ENCODE peak calls at places on chromosome 5, in seven cellular contexts. One of them, this sample, is unnamed.

GRCh38 chr5:131264453-131265200 is 774 bp downstream of the CDC42SE2 start:
- DNase-seq in spleen: peak; percentile 92
- DNase-seq in esophagus squamous epithelium: no peak
- DNase-seq in PC-3: peak; percentile 24
- DNase-seq in A673: peak; percentile 62
- DNase-seq in CD8-positive, alpha-beta memory T cell: no peak
- DNase-seq in heart left ventricle: peak; percentile 36
- DNase-seq in this sample: no peak

GRCh38 chr5:3531320-3531986 is 64.2 kb upstream of the IRX1 start:
- DNase-seq in spleen: no peak
- DNase-seq in esophagus squamous epithelium: no peak
- DNase-seq in PC-3: no peak
- DNase-seq in A673: no peak
- DNase-seq in CD8-positive, alpha-beta memory T cell: no peak
- DNase-seq in heart left ventricle: no peak
- DNase-seq in this sample: no peak

GRCh38 chr5:61600945-61601491 is 269.0 kb downstream of the ZSWIM6 start:
- DNase-seq in spleen: no peak
- DNase-seq in esophagus squamous epithelium: no peak
- DNase-seq in PC-3: no peak
- DNase-seq in A673: no peak
- DNase-seq in CD8-positive, alpha-beta memory T cell: no peak
- DNase-seq in heart left ventricle: no peak
- DNase-seq in this sample: no peak

GRCh38 chr5:86909461-86909881 is 291.7 kb downstream of the COX7C start:
- DNase-seq in spleen: no peak
- DNase-seq in esophagus squamous epithelium: no peak
- DNase-seq in PC-3: peak; percentile 97
- DNase-seq in A673: peak; percentile 29
- DNase-seq in CD8-positive, alpha-beta memory T cell: no peak
- DNase-seq in heart left ventricle: no peak
- DNase-seq in this sample: peak; percentile 62

GRCh38 chr5:56190500-56190899 is 42.6 kb downstream of the ANKRD55 start:
- DNase-seq in spleen: no peak
- DNase-seq in esophagus squamous epithelium: no peak
- DNase-seq in PC-3: peak; percentile 64
- DNase-seq in A673: peak; percentile 19
- DNase-seq in CD8-positive, alpha-beta memory T cell: no peak
- DNase-seq in heart left ventricle: peak; percentile 63
- DNase-seq in this sample: no peak

GRCh38 chr5:75610201-75610600 is 1.1 kb upstream of the ANKDD1B start:
- DNase-seq in spleen: no peak
- DNase-seq in esophagus squamous epithelium: no peak
- DNase-seq in PC-3: peak; percentile 6
- DNase-seq in A673: no peak
- DNase-seq in CD8-positive, alpha-beta memory T cell: no peak
- DNase-seq in heart left ventricle: no peak
- DNase-seq in this sample: no peak

GRCh38 chr5:175689147-175689991 is 31.5 kb downstream of the HRH2 start:
- DNase-seq in spleen: peak; percentile 77
- DNase-seq in esophagus squamous epithelium: no peak
- DNase-seq in PC-3: no peak
- DNase-seq in A673: no peak
- DNase-seq in CD8-positive, alpha-beta memory T cell: no peak
- DNase-seq in heart left ventricle: peak; percentile 63
- DNase-seq in this sample: no peak

GRCh38 chr5:167626341-167627118 is 664.9 kb upstream of the WWC1 start:
- DNase-seq in spleen: no peak
- DNase-seq in esophagus squamous epithelium: no peak
- DNase-seq in PC-3: peak; percentile 36
- DNase-seq in A673: no peak
- DNase-seq in CD8-positive, alpha-beta memory T cell: no peak
- DNase-seq in heart left ventricle: no peak
- DNase-seq in this sample: no peak

GRCh38 chr5:5678909-5679308 is 256.4 kb downstream of the ICE1 start:
- DNase-seq in spleen: no peak
- DNase-seq in esophagus squamous epithelium: no peak
- DNase-seq in PC-3: peak; percentile 19
- DNase-seq in A673: no peak
- DNase-seq in CD8-positive, alpha-beta memory T cell: no peak
- DNase-seq in heart left ventricle: peak; percentile 61
- DNase-seq in this sample: no peak

GRCh38 chr5:11182441-11183080 is 421.5 kb upstream of the DAP start:
- DNase-seq in spleen: no peak
- DNase-seq in esophagus squamous epithelium: no peak
- DNase-seq in PC-3: peak; percentile 80
- DNase-seq in A673: peak; percentile 35
- DNase-seq in CD8-positive, alpha-beta memory T cell: no peak
- DNase-seq in heart left ventricle: no peak
- DNase-seq in this sample: no peak

GRCh38 chr5:96050273-96050880 is 88.7 kb upstream of the ELL2 start:
- DNase-seq in spleen: no peak
- DNase-seq in esophagus squamous epithelium: no peak
- DNase-seq in PC-3: no peak
- DNase-seq in A673: peak; percentile 26
- DNase-seq in CD8-positive, alpha-beta memory T cell: no peak
- DNase-seq in heart left ventricle: no peak
- DNase-seq in this sample: no peak

GRCh38 chr5:132662925-132663770 is 5.2 kb downstream of the IL13 start:
- DNase-seq in spleen: peak; percentile 82
- DNase-seq in esophagus squamous epithelium: no peak
- DNase-seq in PC-3: no peak
- DNase-seq in A673: peak; percentile 54
- DNase-seq in CD8-positive, alpha-beta memory T cell: peak; percentile 25
- DNase-seq in heart left ventricle: no peak
- DNase-seq in this sample: no peak

GRCh38 chr5:94793113-94793815 is 174.8 kb downstream of the SLF1 start:
- DNase-seq in spleen: no peak
- DNase-seq in esophagus squamous epithelium: no peak
- DNase-seq in PC-3: peak; percentile 15
- DNase-seq in A673: no peak
- DNase-seq in CD8-positive, alpha-beta memory T cell: no peak
- DNase-seq in heart left ventricle: no peak
- DNase-seq in this sample: peak; percentile 86

GRCh38 chr5:14168139-14168792 is 25.1 kb downstream of the TRIO start:
- DNase-seq in spleen: no peak
- DNase-seq in esophagus squamous epithelium: no peak
- DNase-seq in PC-3: peak; percentile 57
- DNase-seq in A673: peak; percentile 21
- DNase-seq in CD8-positive, alpha-beta memory T cell: no peak
- DNase-seq in heart left ventricle: no peak
- DNase-seq in this sample: no peak

GRCh38 chr5:125006011-125006685 is 259.7 kb upstream of the ZNF608 start:
- DNase-seq in spleen: no peak
- DNase-seq in esophagus squamous epithelium: no peak
- DNase-seq in PC-3: no peak
- DNase-seq in A673: peak; percentile 85
- DNase-seq in CD8-positive, alpha-beta memory T cell: no peak
- DNase-seq in heart left ventricle: no peak
- DNase-seq in this sample: no peak

GRCh38 chr5:142655339-142656267 is 30.3 kb downstream of the FGF1 start:
- DNase-seq in spleen: peak; percentile 89
- DNase-seq in esophagus squamous epithelium: no peak
- DNase-seq in PC-3: peak; percentile 77
- DNase-seq in A673: peak; percentile 88
- DNase-seq in CD8-positive, alpha-beta memory T cell: peak; percentile 53
- DNase-seq in heart left ventricle: peak; percentile 88
- DNase-seq in this sample: no peak

GRCh38 chr5:151745071-151745705 is 13.2 kb downstream of the ATOX1 start:
- DNase-seq in spleen: no peak
- DNase-seq in esophagus squamous epithelium: peak; percentile 10
- DNase-seq in PC-3: peak; percentile 99
- DNase-seq in A673: no peak
- DNase-seq in CD8-positive, alpha-beta memory T cell: peak; percentile 30
- DNase-seq in heart left ventricle: peak; percentile 56
- DNase-seq in this sample: peak; percentile 69

GRCh38 chr5:44884036-44884435 is 75.3 kb downstream of the MRPS30 start:
- DNase-seq in spleen: no peak
- DNase-seq in esophagus squamous epithelium: no peak
- DNase-seq in PC-3: no peak
- DNase-seq in A673: no peak
- DNase-seq in CD8-positive, alpha-beta memory T cell: no peak
- DNase-seq in heart left ventricle: no peak
- DNase-seq in this sample: no peak

GRCh38 chr5:128237504-128237903 is 153.9 kb downstream of the SLC12A2 start:
- DNase-seq in spleen: no peak
- DNase-seq in esophagus squamous epithelium: no peak
- DNase-seq in PC-3: no peak
- DNase-seq in A673: no peak
- DNase-seq in CD8-positive, alpha-beta memory T cell: no peak
- DNase-seq in heart left ventricle: no peak
- DNase-seq in this sample: no peak

GRCh38 chr5:33854733-33855151 is 37.0 kb downstream of the ADAMTS12 start:
- DNase-seq in spleen: no peak
- DNase-seq in esophagus squamous epithelium: no peak
- DNase-seq in PC-3: peak; percentile 61
- DNase-seq in A673: no peak
- DNase-seq in CD8-positive, alpha-beta memory T cell: no peak
- DNase-seq in heart left ventricle: no peak
- DNase-seq in this sample: peak; percentile 74

GRCh38 chr5:52811067-52811749 is 23.5 kb downstream of the ITGA1 start:
- DNase-seq in spleen: no peak
- DNase-seq in esophagus squamous epithelium: no peak
- DNase-seq in PC-3: peak; percentile 49
- DNase-seq in A673: no peak
- DNase-seq in CD8-positive, alpha-beta memory T cell: no peak
- DNase-seq in heart left ventricle: no peak
- DNase-seq in this sample: no peak

GRCh38 chr5:154713615-154714125 is 41.5 kb upstream of the LARP1 start:
- DNase-seq in spleen: no peak
- DNase-seq in esophagus squamous epithelium: no peak
- DNase-seq in PC-3: no peak
- DNase-seq in A673: no peak
- DNase-seq in CD8-positive, alpha-beta memory T cell: no peak
- DNase-seq in heart left ventricle: no peak
- DNase-seq in this sample: no peak

GRCh38 chr5:59887274-59887673 is 6.3 kb downstream of the PDE4D start:
- DNase-seq in spleen: no peak
- DNase-seq in esophagus squamous epithelium: no peak
- DNase-seq in PC-3: no peak
- DNase-seq in A673: no peak
- DNase-seq in CD8-positive, alpha-beta memory T cell: no peak
- DNase-seq in heart left ventricle: no peak
- DNase-seq in this sample: no peak

GRCh38 chr5:123512631-123513461 is 869 bp downstream of the CSNK1G3 start:
- DNase-seq in spleen: peak; percentile 92
- DNase-seq in esophagus squamous epithelium: no peak
- DNase-seq in PC-3: peak; percentile 25
- DNase-seq in A673: peak; percentile 18
- DNase-seq in CD8-positive, alpha-beta memory T cell: peak; percentile 35
- DNase-seq in heart left ventricle: peak; percentile 47
- DNase-seq in this sample: peak; percentile 4

GRCh38 chr5:57199866-57200265 is 26.0 kb downstream of the GPBP1 start:
- DNase-seq in spleen: no peak
- DNase-seq in esophagus squamous epithelium: no peak
- DNase-seq in PC-3: no peak
- DNase-seq in A673: no peak
- DNase-seq in CD8-positive, alpha-beta memory T cell: no peak
- DNase-seq in heart left ventricle: no peak
- DNase-seq in this sample: no peak

GRCh38 chr5:54624671-54625583 is 107.4 kb downstream of the SNX18 start:
- DNase-seq in spleen: no peak
- DNase-seq in esophagus squamous epithelium: no peak
- DNase-seq in PC-3: no peak
- DNase-seq in A673: peak; percentile 49
- DNase-seq in CD8-positive, alpha-beta memory T cell: no peak
- DNase-seq in heart left ventricle: no peak
- DNase-seq in this sample: peak; percentile 81

GRCh38 chr5:156431956-156432829 is 105.2 kb downstream of the SGCD start:
- DNase-seq in spleen: no peak
- DNase-seq in esophagus squamous epithelium: no peak
- DNase-seq in PC-3: no peak
- DNase-seq in A673: no peak
- DNase-seq in CD8-positive, alpha-beta memory T cell: no peak
- DNase-seq in heart left ventricle: peak; percentile 26
- DNase-seq in this sample: no peak
- H3K4me3 ChIP-seq in spleen: no peak overlapping the region
- H3K4me3 ChIP-seq in esophagus squamous epithelium: no peak overlapping the region
- H3K4me3 ChIP-seq in PC-3: no peak overlapping the region
- H3K4me3 ChIP-seq in A673: no peak overlapping the region
- H3K4me3 ChIP-seq in CD8-positive, alpha-beta memory T cell: no peak overlapping the region
- H3K4me3 ChIP-seq in heart left ventricle: no peak overlapping the region
- H3K4me3 ChIP-seq in this sample: no peak overlapping the region

DNA sequence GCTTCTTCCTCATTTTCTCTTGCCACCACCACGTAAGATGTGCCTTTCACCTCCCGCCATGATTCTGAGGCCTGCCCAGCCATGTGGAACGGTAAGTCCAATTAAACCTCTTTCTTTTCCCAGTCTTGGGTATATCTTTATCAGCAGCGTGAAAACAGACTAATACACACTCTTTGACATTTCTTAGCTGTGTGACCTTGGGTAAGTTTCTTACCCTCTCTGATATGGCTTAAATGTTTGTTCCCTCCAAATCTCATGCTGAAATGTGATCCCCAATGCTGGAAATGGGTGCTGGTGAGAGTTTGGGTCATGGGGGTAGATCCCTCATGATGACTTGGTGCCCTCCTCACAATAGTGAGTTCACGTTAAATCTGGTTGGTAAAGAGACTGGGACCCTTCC is 188.8 kb upstream of the IRX4 start:
- DNase-seq in spleen: no peak
- DNase-seq in esophagus squamous epithelium: no peak
- DNase-seq in PC-3: no peak
- DNase-seq in A673: no peak
- DNase-seq in CD8-positive, alpha-beta memory T cell: no peak
- DNase-seq in heart left ventricle: no peak
- DNase-seq in this sample: no peak
- H3K4me3 ChIP-seq in spleen: no peak overlapping the region
- H3K4me3 ChIP-seq in esophagus squamous epithelium: no peak overlapping the region
- H3K4me3 ChIP-seq in PC-3: no peak overlapping the region
- H3K4me3 ChIP-seq in A673: no peak overlapping the region
- H3K4me3 ChIP-seq in CD8-positive, alpha-beta memory T cell: no peak overlapping the region
- H3K4me3 ChIP-seq in heart left ventricle: no peak overlapping the region
- H3K4me3 ChIP-seq in this sample: no peak overlapping the region

GRCh38 chr5:73836607-73837006 is 210.6 kb downstream of the ARHGEF28 start:
- DNase-seq in spleen: no peak
- DNase-seq in esophagus squamous epithelium: no peak
- DNase-seq in PC-3: no peak
- DNase-seq in A673: no peak
- DNase-seq in CD8-positive, alpha-beta memory T cell: no peak
- DNase-seq in heart left ventricle: no peak
- DNase-seq in this sample: no peak
- H3K4me3 ChIP-seq in spleen: no peak overlapping the region
- H3K4me3 ChIP-seq in esophagus squamous epithelium: no peak overlapping the region
- H3K4me3 ChIP-seq in PC-3: no peak overlapping the region
- H3K4me3 ChIP-seq in A673: no peak overlapping the region
- H3K4me3 ChIP-seq in CD8-positive, alpha-beta memory T cell: no peak overlapping the region
- H3K4me3 ChIP-seq in heart left ventricle: no peak overlapping the region
- H3K4me3 ChIP-seq in this sample: no peak overlapping the region

DNA sequence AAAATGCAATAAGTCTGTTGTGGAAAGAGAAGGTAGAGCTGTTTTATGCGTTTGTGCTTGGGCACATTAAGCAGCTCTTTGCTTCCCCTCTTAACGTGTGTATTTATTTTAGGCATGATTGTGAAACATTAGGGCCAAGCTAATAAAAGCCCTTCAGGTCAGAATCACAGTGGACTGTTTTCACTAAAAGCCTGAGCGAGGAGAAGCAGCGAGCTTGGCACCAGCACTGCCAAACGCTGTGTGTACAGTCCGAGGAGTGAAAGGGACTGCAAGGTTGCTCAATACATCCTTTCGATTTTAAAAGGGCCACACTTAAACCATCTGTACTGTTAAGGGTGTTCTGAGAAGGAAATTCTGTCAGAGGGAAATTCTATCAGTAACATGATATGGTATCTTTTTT is 107.2 kb upstream of the CKMT2 start:
- DNase-seq in spleen: no peak
- DNase-seq in esophagus squamous epithelium: no peak
- DNase-seq in PC-3: no peak
- DNase-seq in A673: no peak
- DNase-seq in CD8-positive, alpha-beta memory T cell: no peak
- DNase-seq in heart left ventricle: no peak
- DNase-seq in this sample: no peak
- H3K4me3 ChIP-seq in spleen: no peak overlapping the region
- H3K4me3 ChIP-seq in esophagus squamous epithelium: no peak overlapping the region
- H3K4me3 ChIP-seq in PC-3: no peak overlapping the region
- H3K4me3 ChIP-seq in A673: no peak overlapping the region
- H3K4me3 ChIP-seq in CD8-positive, alpha-beta memory T cell: no peak overlapping the region
- H3K4me3 ChIP-seq in heart left ventricle: no peak overlapping the region
- H3K4me3 ChIP-seq in this sample: no peak overlapping the region

This sample was measured in skeletal muscle cell.